ENCODE peak calls at places on chromosomes 7 and 10, in ten cellular contexts. O is Peyer's patch; R is kidney; A is A549; L is HFFc6; C is AG04450; M is endodermal cell; U is stomach; W is fibroblast of pulmonary artery; Q is CD4-positive, alpha-beta T cell. D is an unnamed sample.

GRCh38 chr10:12782537-12782936 is 219.0 kb downstream of the CCDC3 start:
- DNase-seq in O (no peak), R (no peak), A (peak), L (no peak), C (no peak), M (peak), U (peak), W (peak), Q (no peak), D (no peak)

GRCh38 chr10:101566333-101567164 is 21.5 kb downstream of the POLL start:
- DNase-seq in O (peak), R (peak), A (no peak), L (no peak), C (no peak), M (peak), U (no peak), W (peak), Q (no peak), D (no peak)

GRCh38 chr10:95513941-95514392 is 47.2 kb downstream of the SORBS1 start:
- DNase-seq in O (no peak), R (no peak), A (peak), L (peak), C (no peak), M (no peak), U (peak), W (peak), Q (no peak), D (no peak)

GRCh38 chr7:18993933-18994668 is 123.3 kb downstream of the TWIST1 start:
- DNase-seq in O (no peak), R (no peak), A (no peak), L (peak), C (no peak), M (no peak), U (no peak), W (peak), Q (no peak), D (no peak)

GRCh38 chr7:115748123-115748738 is 282.3 kb downstream of the TFEC start:
- DNase-seq in O (no peak), R (no peak), A (no peak), L (peak), C (no peak), M (no peak), U (no peak), W (peak), Q (no peak), D (no peak)

GRCh38 chr7:151665363-151665762 is 145.7 kb upstream of the RHEB start:
- DNase-seq in O (no peak), R (peak), A (no peak), L (peak), C (peak), M (no peak), U (no peak), W (peak), Q (no peak), D (no peak)

GRCh38 chr10:30818854-30819253 is 189.3 kb upstream of the LYZL2 start:
- DNase-seq in O (no peak), R (peak), A (no peak), L (no peak), C (no peak), M (no peak), U (no peak), W (peak), Q (no peak), D (no peak)

GRCh38 chr10:21304608-21305007 is 220.9 kb downstream of the SKIDA1 start:
- DNase-seq in O (no peak), R (no peak), A (no peak), L (no peak), C (no peak), M (no peak), U (no peak), W (no peak), Q (no peak), D (no peak)

DNA sequence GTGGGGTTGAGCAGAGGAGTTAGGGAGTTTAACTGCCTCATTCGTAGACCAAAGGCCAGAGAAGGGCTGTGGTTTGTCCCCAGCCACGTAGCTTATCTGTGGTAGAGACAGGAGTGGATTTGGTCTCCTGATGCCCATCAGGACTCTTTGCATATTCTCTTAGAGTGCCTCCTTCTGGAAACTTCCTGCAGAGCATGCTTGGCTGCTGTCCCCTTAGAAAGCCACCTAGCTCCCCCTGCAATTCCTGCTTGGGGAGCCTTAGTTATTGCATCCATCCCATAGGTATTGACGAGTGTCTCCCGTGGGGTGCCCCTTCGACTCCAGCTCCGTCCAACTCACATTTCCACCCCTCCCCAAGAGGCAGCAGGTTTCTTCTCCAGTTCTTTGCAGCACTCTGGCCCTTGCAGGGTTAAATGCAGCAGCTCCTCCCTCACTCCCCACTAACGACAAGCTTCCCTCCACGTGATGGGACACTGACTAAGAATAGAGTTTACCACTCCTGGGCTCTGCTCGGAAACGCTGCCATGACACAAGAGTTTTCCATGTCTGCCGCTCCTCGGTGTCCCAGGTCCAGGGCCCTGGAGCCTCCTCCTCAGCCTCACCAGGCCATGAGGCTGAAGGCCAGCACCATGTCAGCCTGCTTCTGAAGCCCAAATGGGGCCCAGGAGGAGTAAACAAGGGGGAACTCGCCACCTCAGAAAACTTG is 147.8 kb upstream of the UNC5B start:
- DNase-seq in O (no peak), R (no peak), A (no peak), L (peak), C (no peak), M (no peak), U (no peak), W (no peak), Q (no peak), D (no peak)
- TF ChIP-seq CTCF in O (peak), R (no peak), A (no peak), L (peak), C (peak), M (peak), U (no peak), W (no peak), Q (no peak), D (no peak)

GRCh38 chr10:74035324-74035723 is 37.4 kb downstream of the VCL start:
- DNase-seq in O (no peak), R (no peak), A (no peak), L (no peak), C (no peak), M (no peak), U (no peak), W (no peak), Q (no peak), D (no peak)
- TF ChIP-seq CTCF in O (peak), R (peak), A (peak), L (peak), C (peak), M (peak), U (no peak), W (peak), Q (peak), D (no peak)

DNA sequence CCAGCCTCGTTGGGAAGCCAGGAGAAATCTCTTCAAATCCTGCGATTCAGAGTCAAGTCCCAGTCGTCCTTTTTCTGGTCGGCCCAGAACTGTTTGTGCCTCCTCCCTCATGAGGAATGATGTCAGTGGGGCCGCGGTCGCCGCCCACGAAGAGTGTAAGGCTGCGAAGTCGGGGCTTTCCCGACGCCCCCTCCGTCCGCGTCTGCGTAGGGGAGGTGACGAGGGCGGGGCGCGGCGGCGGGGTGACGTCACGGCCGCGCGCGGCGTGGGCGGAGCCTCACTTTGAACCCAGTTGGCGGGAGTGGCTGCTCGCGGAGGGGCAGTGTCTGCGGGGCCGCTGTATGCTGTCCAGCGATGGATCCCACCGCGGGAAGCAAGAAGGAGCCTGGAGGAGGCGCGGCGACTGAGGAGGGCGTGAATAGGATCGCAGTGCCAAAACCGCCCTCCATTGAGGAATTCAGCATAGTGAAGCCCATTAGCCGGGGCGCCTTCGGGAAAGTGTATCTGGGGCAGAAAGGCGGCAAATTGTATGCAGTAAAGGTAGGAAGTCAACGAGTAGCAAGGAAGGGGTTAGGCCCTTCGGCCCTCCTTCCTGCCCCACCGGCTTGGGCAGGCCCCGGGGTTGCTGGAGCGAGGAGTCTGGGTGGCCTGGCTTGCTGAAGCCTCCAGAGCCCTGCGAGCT is at the start of gene MASTL:
- DNase-seq in O (peak), R (peak), A (peak), L (peak), C (peak), M (peak), U (peak), W (peak), Q (peak), D (peak)
- TF ChIP-seq CTCF in O (no peak), R (no peak), A (no peak), L (no peak), C (no peak), M (no peak), U (no peak), W (no peak), Q (no peak), D (no peak)

GRCh38 chr10:65555192-65555591 is 1370.6 kb upstream of the LRRTM3 start:
- DNase-seq in O (no peak), R (no peak), A (no peak), L (no peak), C (no peak), M (peak), U (no peak), W (no peak), Q (no peak), D (no peak)
- TF ChIP-seq CTCF in O (no peak), R (no peak), A (no peak), L (no peak), C (no peak), M (peak), U (no peak), W (no peak), Q (no peak), D (no peak)

DNA sequence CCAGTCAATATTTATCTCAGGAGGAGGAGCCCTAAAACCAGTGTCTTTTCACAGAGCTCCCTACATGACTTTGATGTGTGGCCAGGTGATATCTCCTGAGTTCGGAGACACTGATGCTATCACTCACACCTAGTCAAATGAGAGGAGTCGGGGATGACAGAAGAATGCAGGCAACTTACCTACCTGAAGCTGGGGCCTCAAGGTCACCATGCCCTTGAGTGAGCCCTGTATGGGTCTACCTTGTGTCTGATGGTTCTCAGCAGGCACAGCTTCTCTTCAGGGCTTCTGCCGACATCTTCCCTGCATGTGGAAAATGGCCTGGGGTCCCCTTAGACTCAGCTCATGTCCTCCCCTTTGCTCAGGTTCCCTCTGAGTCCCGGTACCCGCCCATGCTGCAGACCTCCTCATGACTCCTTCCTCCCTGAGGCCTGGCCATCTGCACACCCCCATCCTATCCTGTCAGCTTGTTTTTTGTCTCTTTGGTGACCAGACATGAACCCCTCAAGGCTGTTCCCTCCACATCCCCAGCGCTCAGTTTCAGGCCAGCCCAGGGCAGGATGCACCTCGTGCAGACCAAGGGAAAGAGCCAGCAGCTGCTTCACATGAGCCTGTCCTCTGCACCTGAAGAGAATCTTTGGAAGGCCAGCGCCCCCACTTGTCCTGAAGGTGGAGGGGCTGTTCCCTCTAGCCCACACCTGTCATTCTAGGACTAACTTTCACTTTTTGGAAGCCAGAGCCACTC is 74.6 kb upstream of the GDF10 start:
- DNase-seq in O (no peak), R (no peak), A (no peak), L (no peak), C (no peak), M (peak), U (no peak), W (no peak), Q (no peak), D (no peak)
- TF ChIP-seq CTCF in O (no peak), R (no peak), A (no peak), L (no peak), C (no peak), M (peak), U (no peak), W (no peak), Q (no peak), D (no peak)

GRCh38 chr10:58820386-58820785 is 307.7 kb downstream of the BICC1 start:
- DNase-seq in O (no peak), R (no peak), A (no peak), L (no peak), C (no peak), M (no peak), U (no peak), W (no peak), Q (no peak), D (no peak)

GRCh38 chr10:58823983-58824382 is 311.3 kb downstream of the BICC1 start:
- DNase-seq in O (no peak), R (no peak), A (no peak), L (no peak), C (no peak), M (no peak), U (no peak), W (no peak), Q (no peak), D (no peak)

GRCh38 chr10:58817499-58817898 is 304.8 kb downstream of the BICC1 start:
- DNase-seq in O (no peak), R (no peak), A (no peak), L (no peak), C (no peak), M (no peak), U (no peak), W (no peak), Q (no peak), D (no peak)

GRCh38 chr10:58820862-58821559 is 308.3 kb downstream of the BICC1 start:
- DNase-seq in O (no peak), R (no peak), A (no peak), L (peak), C (peak), M (no peak), U (no peak), W (peak), Q (no peak), D (no peak)

GRCh38 chr10:58818889-58819288 is 306.2 kb downstream of the BICC1 start:
- DNase-seq in O (no peak), R (no peak), A (no peak), L (peak), C (peak), M (no peak), U (no peak), W (peak), Q (no peak), D (no peak)
- TF ChIP-seq CTCF in O (no peak), R (no peak), A (peak), L (peak), C (no peak), M (no peak), U (no peak), W (peak), Q (no peak), D (no peak)

D was measured in natural killer cell.